ENCODE peak calls at places on chromosomes 11 and 22, in five cellular contexts. K is brain microvascular endothelial cell; H is stimulated activated CD4-positive, alpha-beta T cell treated with anti-CD3 and anti-CD28 coated beads, Interleukin-1b, Interleukin-23, amount 100 ng/mL, for 1 hour; X is stimulated activated CD8-positive, alpha-beta memory T cell treated with anti-CD3 and anti-CD28 coated beads, Interleukin-4, amount 100 ng/mL, for 48 hours; T is GM12891. P is an unnamed sample.

GRCh38 chr11:73154178-73154577 is 12.1 kb upstream of the FCHSD2 start:
- DNase-seq in K (no peak), H (no peak), X (peak; percentile 38), T (no peak), P (no peak)

GRCh38 chr11:72724851-72725730 is 27.1 kb downstream of the ARAP1 start:
- DNase-seq in K (peak; percentile 72), H (peak; percentile 66), X (peak; percentile 86), T (peak; percentile 63), P (no peak)

GRCh38 chr11:15748107-15748506 is 608.2 kb downstream of the SOX6 start:
- DNase-seq in K (no peak), H (no peak), X (no peak), T (no peak), P (no peak)

GRCh38 chr11:123429851-123430735 is at the start of gene GRAMD1B:
- DNase-seq in K (peak; percentile 66), H (peak; percentile 47), X (peak; percentile 84), T (peak; percentile 82), P (no peak)

GRCh38 chr11:129023968-129024676 is 81.5 kb upstream of the TP53AIP1 start:
- DNase-seq in K (peak; percentile 21), H (no peak), X (no peak), T (no peak), P (no peak)

GRCh38 chr11:34340653-34341052 is 17.2 kb downstream of the ABTB2 start:
- DNase-seq in K (no peak), H (no peak), X (no peak), T (no peak), P (no peak)

GRCh38 chr11:57069942-57070341 is 81.2 kb downstream of the OR5AK2 start:
- DNase-seq in K (no peak), H (no peak), X (no peak), T (no peak), P (no peak)

GRCh38 chr11:1796297-1797011 is 32.7 kb upstream of the CTSD start:
- DNase-seq in K (no peak), H (no peak), X (no peak), T (no peak), P (no peak)

GRCh38 chr11:117222991-117223740 is 8.7 kb downstream of the PCSK7 start:
- DNase-seq in K (no peak), H (no peak), X (no peak), T (no peak), P (no peak)

GRCh38 chr11:36016263-36016662 is 72.4 kb downstream of the LDLRAD3 start:
- DNase-seq in K (no peak), H (no peak), X (no peak), T (no peak), P (no peak)

GRCh38 chr11:7558046-7558445 is 44.2 kb downstream of the PPFIBP2 start:
- DNase-seq in K (no peak), H (no peak), X (no peak), T (no peak), P (no peak)

GRCh38 chr11:24748261-24748660 is 251.4 kb downstream of the LUZP2 start:
- DNase-seq in K (no peak), H (no peak), X (no peak), T (no peak), P (no peak)

GRCh38 chr22:36198936-36199616 is 2.5 kb downstream of the APOL4 start:
- DNase-seq in K (no peak), H (no peak), X (no peak), T (no peak), P (no peak)

GRCh38 chr11:63504933-63505586 is 824 bp upstream of the LGALS12 start:
- DNase-seq in K (no peak), H (no peak), X (no peak), T (no peak), P (no peak)

GRCh38 chr22:48098936-48099245 is 1336.4 kb downstream of the TBC1D22A start:
- DNase-seq in K (no peak), H (no peak), X (no peak), T (no peak), P (no peak)

GRCh38 chr22:31439805-31440204 is 40.4 kb downstream of the DRG1 start:
- DNase-seq in K (no peak), H (no peak), X (no peak), T (no peak), P (no peak)

GRCh38 chr22:50542416-50542927 is 3.2 kb upstream of the KLHDC7B start:
- DNase-seq in K (no peak), H (no peak), X (peak; percentile 74), T (no peak), P (no peak)

GRCh38 chr11:47185305-47186075 is 744 bp downstream of the PACSIN3 start:
- DNase-seq in K (peak; percentile 11), H (no peak), X (no peak), T (no peak), P (no peak)

GRCh38 chr11:66429983-66430602 is 8.6 kb downstream of the MRPL11 start:
- DNase-seq in K (peak; percentile 55), H (peak; percentile 59), X (peak; percentile 93), T (peak; percentile 71), P (no peak)

GRCh38 chr11:66670816-66671215 is 6.9 kb downstream of the RBM4B start:
- DNase-seq in K (no peak), H (no peak), X (no peak), T (no peak), P (no peak)

GRCh38 chr11:113507341-113507740 is 32.1 kb upstream of the DRD2 start:
- DNase-seq in K (no peak), H (no peak), X (no peak), T (no peak), P (no peak)

GRCh38 chr11:71451596-71452353 is 1.2 kb upstream of the NADSYN1 start:
- DNase-seq in K (no peak), H (no peak), X (peak; percentile 33), T (no peak), P (no peak)

GRCh38 chr22:37259540-37260029 is 15.5 kb upstream of the RAC2 start:
- DNase-seq in K (peak; percentile 53), H (no peak), X (peak; percentile 33), T (no peak), P (no peak)

GRCh38 chr11:69262918-69263735 is 30.8 kb upstream of the MYEOV start:
- DNase-seq in K (no peak), H (no peak), X (no peak), T (no peak), P (no peak)

GRCh38 chr11:77063407-77063806 is 3.4 kb upstream of the CAPN5 start:
- DNase-seq in K (no peak), H (no peak), X (no peak), T (no peak), P (no peak)

GRCh38 chr11:113110046-113110445 is 148.8 kb downstream of the NCAM1 start:
- DNase-seq in K (no peak), H (no peak), X (no peak), T (no peak), P (no peak)

GRCh38 chr11:61532136-61533038 is 23.8 kb downstream of the LRRC10B start:
- DNase-seq in K (no peak), H (peak; percentile 25), X (peak; percentile 71), T (peak; percentile 85), P (no peak)

GRCh38 chr11:118522571-118523072 is 4.7 kb upstream of the TTC36 start:
- DNase-seq in K (peak; percentile 14), H (no peak), X (no peak), T (no peak), P (no peak)

GRCh38 chr11:47778878-47779483 is 11.8 kb upstream of the FNBP4 start:
- DNase-seq in K (no peak), H (no peak), X (no peak), T (no peak), P (no peak)

P was measured in cortex of kidney.